ENCODE peak calls at places on chromosomes 7 and 10, in five cellular contexts. W is GM12878, D is K562, I is HepG2, Z is upper lobe of left lung. A is an unnamed sample.

GRCh38 chr10:31929260-31929985 is 792 bp upstream of the ARHGAP12 start:
- ATAC-seq in W (peak), D (peak), I (peak), Z (peak), A (peak)

GRCh38 chr7:132336797-132337196 is 239.5 kb downstream of the PLXNA4 start:
- ATAC-seq in I (no peak), Z (no peak), W (no peak), D (no peak), A (no peak)

GRCh38 chr7:94649313-94649924 is 6.5 kb downstream of the SGCE start:
- ATAC-seq in W (peak), I (no peak), Z (no peak), D (no peak), A (no peak)

GRCh38 chr10:6052247-6053221 is 9.6 kb downstream of the IL2RA start:
- ATAC-seq in D (no peak), W (peak), I (no peak), Z (no peak), A (no peak)

GRCh38 chr7:157228864-157229422 is 90.2 kb downstream of the UBE3C start:
- ATAC-seq in D (peak), I (peak), Z (no peak), W (peak), A (no peak)

GRCh38 chr7:10034843-10035556 is 938.7 kb upstream of the PHF14 start:
- ATAC-seq in D (no peak), Z (no peak), W (no peak), I (no peak), A (no peak)

GRCh38 chr7:21371371-21371770 is 56.5 kb upstream of the SP4 start:
- ATAC-seq in I (no peak), D (no peak), Z (no peak), W (peak), A (no peak)

GRCh38 chr10:30705625-30706149 is 76.1 kb upstream of the LYZL2 start:
- ATAC-seq in W (peak), Z (no peak), I (peak), D (no peak), A (no peak)

GRCh38 chr7:22332481-22332880 is 24.5 kb downstream of the RAPGEF5 start:
- ATAC-seq in Z (peak), W (peak), I (no peak), D (no peak), A (no peak)

GRCh38 chr10:74753295-74754211 is 72.8 kb upstream of the KAT6B start:
- ATAC-seq in W (no peak), Z (no peak), I (no peak), D (no peak), A (no peak)

GRCh38 chr10:12061124-12061523 is 7.6 kb upstream of the DHTKD1 start:
- ATAC-seq in D (no peak), I (peak), W (no peak), Z (no peak), A (no peak)

GRCh38 chr10:125629758-125630376 is 53.1 kb downstream of the TEX36 start:
- ATAC-seq in D (peak), I (peak), Z (no peak), W (peak), A (no peak)

GRCh38 chr10:5665380-5666323 is 743 bp downstream of the ASB13 start:
- ATAC-seq in I (peak), Z (peak), W (peak), D (peak), A (peak)

GRCh38 chr7:47581442-47581820 is 480 bp downstream of the TNS3 start:
- ATAC-seq in W (no peak), I (peak), D (no peak), Z (no peak), A (peak)

GRCh38 chr7:149495785-149496641 is 1.6 kb downstream of the ZNF746 start:
- ATAC-seq in I (peak), D (peak), Z (no peak), W (no peak), A (no peak)

GRCh38 chr10:119550802-119551201 is 8.3 kb upstream of the RGS10 start:
- ATAC-seq in I (no peak), D (no peak), W (no peak), Z (no peak), A (no peak)

GRCh38 chr10:96257944-96258343 is 13.4 kb downstream of the BLNK start:
- ATAC-seq in I (no peak), W (peak), Z (no peak), D (no peak), A (peak)

GRCh38 chr7:84529480-84530205 is 335.1 kb upstream of the SEMA3A start:
- ATAC-seq in Z (no peak), W (no peak), I (no peak), D (no peak), A (no peak)

GRCh38 chr7:78062214-78062613 is 263.6 kb downstream of the PHTF2 start:
- ATAC-seq in I (no peak), W (no peak), Z (no peak), D (no peak), A (no peak)

GRCh38 chr7:158662610-158663427 is 41.8 kb downstream of the NCAPG2 start:
- ATAC-seq in I (no peak), D (no peak), Z (no peak), W (no peak), A (no peak)

GRCh38 chr10:70898687-70899086 is 10.3 kb upstream of the PCBD1 start:
- ATAC-seq in D (no peak), W (no peak), Z (no peak), I (no peak), A (no peak)

GRCh38 chr7:93958651-93959050 is 37.1 kb downstream of the GNG11 start:
- ATAC-seq in Z (no peak), I (no peak), W (peak), D (no peak), A (no peak)

GRCh38 chr7:25615005-25615404 is 386.7 kb upstream of the NPVF start:
- ATAC-seq in W (no peak), I (no peak), Z (no peak), D (no peak), A (no peak)

GRCh38 chr7:40808409-40808942 is 673.7 kb downstream of the SUGCT start:
- ATAC-seq in D (no peak), I (no peak), W (no peak), Z (no peak), A (no peak)

GRCh38 chr7:101666751-101667150 is 37.7 kb upstream of the MYL10 start:
- ATAC-seq in Z (no peak), D (no peak), W (no peak), I (no peak), A (no peak)

GRCh38 chr10:129949411-129950335 is 14.4 kb downstream of the EBF3 start:
- ATAC-seq in I (no peak), D (no peak), Z (peak), W (no peak), A (peak)

GRCh38 chr7:77216233-77216632 is 16.6 kb upstream of the FGL2 start:
- ATAC-seq in D (no peak), W (no peak), I (no peak), Z (no peak), A (no peak)

GRCh38 chr10:128614206-128614605 is 488.0 kb upstream of the MKI67 start:
- ATAC-seq in Z (no peak), I (no peak), D (no peak), W (no peak), A (no peak)

GRCh38 chr10:2873769-2874168 is 193.6 kb upstream of the PFKP start:
- ATAC-seq in D (no peak), Z (no peak), I (no peak), W (no peak), A (no peak)

DNA sequence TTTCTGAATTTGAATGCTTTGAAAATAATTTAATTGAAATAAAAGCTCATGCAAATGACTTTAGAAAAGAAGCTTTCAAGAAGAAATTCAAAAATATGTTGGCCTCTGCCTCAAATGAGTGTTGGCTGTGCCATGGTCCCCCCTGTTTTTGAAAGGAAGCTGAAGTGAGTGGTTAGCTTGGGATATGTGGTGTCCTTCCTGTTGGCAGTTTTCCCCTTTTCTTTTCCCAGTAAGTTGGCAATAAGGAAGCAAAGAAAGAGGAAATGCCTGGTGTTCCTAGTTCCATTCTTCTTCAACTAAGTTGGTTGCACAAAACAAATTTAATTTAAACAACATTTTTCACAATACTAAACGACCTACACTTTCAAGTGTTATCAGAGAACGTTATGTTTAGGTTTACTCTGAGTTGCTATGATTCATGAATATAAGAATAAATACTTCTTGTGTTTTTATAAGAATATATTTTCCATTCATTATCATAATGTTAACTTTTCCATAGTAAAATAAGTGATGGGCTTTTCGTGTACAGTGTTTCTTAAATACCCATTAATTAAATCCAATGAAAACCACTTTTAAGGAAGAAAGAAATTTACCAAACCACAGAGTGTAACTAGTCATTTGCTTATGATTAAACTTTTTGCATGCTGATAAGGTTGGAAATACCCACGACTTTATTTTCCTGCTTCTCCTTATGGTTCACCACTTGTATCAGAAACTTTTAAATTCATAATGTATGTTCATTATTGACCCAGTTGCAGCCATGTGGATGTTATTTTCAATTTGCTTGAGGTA is 7.7 kb downstream of the HDAC9 start:
- ATAC-seq in D (no peak), Z (no peak), I (no peak), W (no peak), A (no peak)
- TF ChIP-seq POLR2AphosphoS5 in D (no peak), Z (no peak), I (no peak), W (no peak), A (no peak)

DNA sequence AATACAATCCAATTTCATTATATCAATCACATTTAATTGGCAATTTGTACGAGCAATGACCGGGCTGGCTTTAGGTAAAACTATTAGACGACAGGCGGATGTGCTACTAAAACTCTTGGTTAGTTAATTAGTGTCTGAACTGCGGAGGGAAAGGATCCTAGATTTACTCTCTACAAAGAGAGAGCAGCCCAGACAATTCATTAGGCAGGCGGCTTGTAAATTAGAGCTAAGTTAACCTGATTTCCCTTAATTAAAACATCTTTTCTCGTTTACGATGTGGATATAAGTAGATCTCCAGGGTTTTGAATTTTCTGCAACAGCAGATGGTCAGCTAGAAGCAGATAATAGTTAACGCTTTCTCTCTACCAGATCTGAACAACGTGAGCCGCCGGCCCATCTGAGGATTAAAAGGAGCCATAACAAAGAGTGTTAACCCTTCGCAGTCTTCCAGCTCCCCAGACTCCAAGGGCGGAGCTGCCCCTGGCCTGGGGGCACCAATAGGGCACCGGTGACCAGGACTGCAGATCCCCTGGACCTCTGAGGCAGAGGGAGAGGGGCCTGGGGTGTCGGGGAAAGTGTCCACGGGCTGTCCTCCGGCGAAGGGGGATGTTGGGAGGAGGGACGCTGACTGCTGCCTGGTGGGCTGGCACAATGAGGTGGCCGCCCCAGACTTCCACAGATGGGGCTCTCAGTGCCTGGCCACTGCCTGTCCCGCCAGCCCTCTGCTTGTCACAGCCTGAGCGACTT is 6.3 kb upstream of the UNCX start:
- ATAC-seq in D (no peak), Z (no peak), I (no peak), W (no peak), A (no peak)
- H3K4me3 ChIP-seq in D (no peak), Z (no peak), I (no peak), W (no peak), A (no peak)

DNA sequence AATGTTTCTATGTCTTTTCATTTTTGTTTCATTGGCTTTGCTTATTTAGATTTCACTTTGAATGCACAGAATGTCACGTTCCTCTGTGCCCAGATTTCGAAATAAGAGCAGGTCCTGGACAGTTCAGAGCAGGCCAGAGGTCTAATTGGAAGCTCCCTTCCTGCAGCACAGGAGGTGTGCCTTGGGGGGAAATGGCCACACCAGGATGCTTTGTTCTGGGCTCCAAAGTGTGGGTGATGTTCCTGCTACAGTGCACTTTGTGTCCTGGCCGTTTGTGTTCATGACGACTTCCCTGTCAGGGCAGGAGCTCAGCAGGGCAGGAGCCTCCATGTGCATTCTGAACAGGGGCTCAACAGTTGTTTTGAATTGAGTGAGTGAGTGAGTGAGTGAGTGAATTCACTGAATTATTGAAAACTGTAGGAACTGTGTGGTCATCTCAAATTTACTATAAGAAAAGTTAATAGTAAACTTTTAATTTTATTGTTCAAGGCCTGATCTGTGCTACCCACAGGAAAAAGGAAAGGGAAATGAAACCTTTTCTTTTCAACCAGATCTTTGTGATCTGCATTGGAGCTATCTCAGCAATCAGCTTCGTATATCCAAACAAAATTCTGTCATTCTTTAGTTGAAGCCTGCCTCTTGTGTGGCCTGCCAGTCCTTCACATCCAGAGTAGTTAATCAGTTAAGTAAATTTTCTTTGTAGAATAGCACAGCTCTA is 109.5 kb upstream of the GJD4 start:
- ATAC-seq in Z (peak), I (peak), D (no peak), W (peak), A (peak)
- TF ChIP-seq EP300 in Z (no peak), I (no peak), D (no peak), W (no peak), A (no peak)

GRCh38 chr7:2757361-2757903 is 69.4 kb downstream of the AMZ1 start:
- ATAC-seq in D (peak), Z (no peak), I (no peak), W (peak), A (peak)
- TF ChIP-seq POLR2AphosphoS5 in D (no peak), Z (no peak), I (no peak), W (no peak), A (peak)

GRCh38 chr10:65571011-65571570 is 1354.7 kb upstream of the LRRTM3 start:
- ATAC-seq in W (peak), Z (no peak), I (peak), D (no peak), A (no peak)
- H3K4me3 ChIP-seq in W (no peak), Z (peak), I (peak), D (no peak), A (peak)

GRCh38 chr7:17669204-17669603 is 271.1 kb downstream of the SNX13 start:
- ATAC-seq in I (no peak), Z (no peak), D (no peak), W (no peak), A (no peak)
- TF ChIP-seq EP300 in I (no peak), Z (no peak), D (no peak), W (no peak), A (no peak)

A was measured in gastroesophageal sphincter.